ENCODE peak calls at places on chromosomes 7 and 10, in seven cellular contexts. D is endothelial cell of umbilical vein, A is lung, V is stomach, N is MM.1S, L is PC-9, J is body of pancreas. B is an unnamed sample.

GRCh38 chr7:44172803-44173424 is 16.3 kb downstream of the GCK start:
- DNase-seq in J (no peak), V (no peak), N (no peak), L (no peak), D (no peak), A (no peak), B (no peak)

GRCh38 chr10:1141701-1142100 is 85.5 kb downstream of the WDR37 start:
- DNase-seq in J (no peak), V (no peak), D (no peak), A (no peak), N (no peak), L (no peak), B (no peak)

GRCh38 chr7:94697671-94697994 is 41.7 kb upstream of the SGCE start:
- DNase-seq in N (no peak), D (no peak), V (no peak), J (no peak), A (no peak), L (no peak), B (no peak)

GRCh38 chr7:108178393-108178792 is 48.2 kb upstream of the LAMB4 start:
- DNase-seq in J (peak; percentile 89), A (no peak), V (peak; percentile 64), D (peak; percentile 23), N (no peak), L (no peak), B (peak; percentile 70)

GRCh38 chr7:92668564-92668963 is 78.4 kb upstream of the FAM133B start:
- DNase-seq in V (no peak), L (no peak), N (no peak), D (no peak), J (no peak), A (no peak), B (no peak)

GRCh38 chr7:27170936-27171635 is 3.0 kb downstream of the HOXA10 start:
- DNase-seq in A (no peak), N (no peak), D (peak; percentile 80), J (no peak), L (no peak), V (no peak), B (peak; percentile 2)

GRCh38 chr7:153902857-153903256 is 149.3 kb upstream of the DPP6 start:
- DNase-seq in D (no peak), V (no peak), A (no peak), N (no peak), J (no peak), L (no peak), B (no peak)

GRCh38 chr7:1970895-1971294 is 261.9 kb downstream of the MAD1L1 start:
- DNase-seq in D (no peak), A (no peak), J (no peak), V (no peak), N (no peak), L (no peak), B (peak; percentile 1)

GRCh38 chr10:110931769-110932381 is 12.5 kb downstream of the SHOC2 start:
- DNase-seq in N (no peak), D (no peak), A (no peak), V (no peak), J (no peak), L (no peak), B (no peak)

GRCh38 chr7:131653418-131654248 is 97.2 kb upstream of the PODXL start:
- DNase-seq in D (no peak), L (no peak), A (no peak), N (no peak), J (no peak), V (no peak), B (no peak)

GRCh38 chr10:20091698-20092097 is 275.5 kb downstream of the PLXDC2 start:
- DNase-seq in A (no peak), V (no peak), L (no peak), D (no peak), N (no peak), J (no peak), B (no peak)

GRCh38 chr10:105149371-105149871 is 508.3 kb downstream of the SORCS3 start:
- DNase-seq in L (no peak), D (no peak), N (no peak), A (no peak), V (no peak), J (no peak), B (no peak)

GRCh38 chr7:34260282-34260681 is 354.9 kb downstream of the BMPER start:
- DNase-seq in A (no peak), V (no peak), J (no peak), N (no peak), L (peak; percentile 53), D (peak; percentile 57), B (no peak)

GRCh38 chr10:44966129-44966815 is 6.7 kb downstream of the RASSF4 start:
- DNase-seq in L (no peak), N (no peak), D (no peak), A (no peak), J (no peak), V (no peak), B (no peak)

GRCh38 chr10:104337985-104338735 is at the start of gene ITPRIP:
- DNase-seq in J (peak; percentile 76), N (peak; percentile 76), V (peak; percentile 77), D (peak; percentile 93), L (no peak), A (peak; percentile 78), B (peak; percentile 32)

GRCh38 chr10:88064608-88065383 is 201.4 kb downstream of the PTEN start:
- DNase-seq in J (peak; percentile 58), D (no peak), N (peak; percentile 71), V (peak; percentile 64), L (no peak), A (peak; percentile 72), B (peak; percentile 82)

GRCh38 chr10:58266003-58266825 is 1.5 kb downstream of the IPMK start:
- DNase-seq in N (peak; percentile 53), A (no peak), V (no peak), D (peak; percentile 56), J (peak; percentile 23), L (peak; percentile 70), B (no peak)

GRCh38 chr10:103350522-103351260 is at the start of gene PCGF6:
- DNase-seq in D (peak; percentile 87), V (peak; percentile 81), A (peak; percentile 76), L (no peak), N (peak; percentile 82), J (peak; percentile 85), B (peak; percentile 92)

GRCh38 chr7:134986363-134987231 is at the start of gene AGBL3:
- DNase-seq in A (peak; percentile 95), N (peak; percentile 97), L (peak; percentile 88), V (peak; percentile 95), J (peak; percentile 97), D (peak; percentile 95), B (peak; percentile 98)

GRCh38 chr7:134991469-134992339 is 5.4 kb downstream of the AGBL3 start:
- DNase-seq in J (peak; percentile 25), L (no peak), N (peak; percentile 25), D (peak; percentile 61), A (no peak), V (no peak), B (no peak)

GRCh38 chr7:134985894-134986362 is 380 bp upstream of the AGBL3 start:
- DNase-seq in L (no peak), N (no peak), A (no peak), D (no peak), V (no peak), J (no peak), B (no peak)

GRCh38 chr7:134992626-134993179 is 6.4 kb downstream of the AGBL3 start:
- DNase-seq in L (no peak), N (peak; percentile 61), J (no peak), V (no peak), A (no peak), D (peak; percentile 76), B (no peak)

GRCh38 chr7:134988161-134988560 is 1.9 kb downstream of the AGBL3 start:
- DNase-seq in N (no peak), V (no peak), J (no peak), L (no peak), A (no peak), D (no peak), B (no peak)
- H3K4me1 ChIP-seq in N (peaks cover 35% of the 10 kb centered on the region), V (peaks cover 64% of the 10 kb centered on the region), J (peaks cover 55% of the 10 kb centered on the region), L (peaks cover 18% of the 10 kb centered on the region), A (no peaks in the 10 kb centered on the region), D (peaks cover 39% of the 10 kb centered on the region), B (no peaks in the 10 kb centered on the region)

DNA sequence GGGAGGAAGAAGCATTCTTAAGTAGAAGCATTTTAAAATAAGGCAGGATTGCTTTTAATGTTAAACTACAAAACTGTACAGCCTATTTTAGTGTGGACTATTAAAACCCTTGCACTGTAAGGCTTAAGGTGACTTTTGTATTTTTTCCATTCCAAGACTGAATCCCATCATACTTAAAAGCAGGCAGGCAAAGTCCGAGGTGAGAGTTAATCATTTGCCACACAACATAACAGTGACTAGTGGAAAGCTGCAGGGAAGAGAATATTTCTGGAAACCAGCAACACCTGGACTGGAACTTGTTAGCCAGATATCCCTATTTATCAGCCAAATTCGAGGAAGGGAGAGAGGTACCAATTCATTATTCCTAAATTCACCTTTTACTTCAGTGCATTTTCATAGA is 3.5 kb downstream of the PRR15 start:
- DNase-seq in J (no peak), V (no peak), L (no peak), D (no peak), A (no peak), N (no peak), B (no peak)
- H3K27me3 ChIP-seq in J (no peaks in the 10 kb centered on the region), V (peaks cover 62% of the 10 kb centered on the region), L (no peaks in the 10 kb centered on the region), D (no peaks in the 10 kb centered on the region), A (peaks cover 4% of the 10 kb centered on the region), N (no peaks in the 10 kb centered on the region), B (peaks cover 87% of the 10 kb centered on the region)

GRCh38 chr10:114304566-114305421 is 65.7 kb downstream of the VWA2 start:
- DNase-seq in L (no peak), A (no peak), N (peak; percentile 45), D (no peak), J (peak; percentile 69), V (peak; percentile 59), B (peak; percentile 83)
- TF ChIP-seq CTCF in L (no peak), A (peak; percentile 8), N (peak; percentile 78), D (peak; percentile 52), J (peak; percentile 28), V (peak; percentile 42), B (peak; percentile 63)

GRCh38 chr7:116632349-116632748 is 39.6 kb upstream of the MET start:
- DNase-seq in A (no peak), V (no peak), L (no peak), D (no peak), N (no peak), J (no peak), B (no peak)
- H3K4me1 ChIP-seq in A (no peaks in the 10 kb centered on the region), V (peaks cover 22% of the 10 kb centered on the region), L (no peaks in the 10 kb centered on the region), D (no peaks in the 10 kb centered on the region), N (peaks cover 27% of the 10 kb centered on the region), J (peaks cover 44% of the 10 kb centered on the region), B (no peaks in the 10 kb centered on the region)

DNA sequence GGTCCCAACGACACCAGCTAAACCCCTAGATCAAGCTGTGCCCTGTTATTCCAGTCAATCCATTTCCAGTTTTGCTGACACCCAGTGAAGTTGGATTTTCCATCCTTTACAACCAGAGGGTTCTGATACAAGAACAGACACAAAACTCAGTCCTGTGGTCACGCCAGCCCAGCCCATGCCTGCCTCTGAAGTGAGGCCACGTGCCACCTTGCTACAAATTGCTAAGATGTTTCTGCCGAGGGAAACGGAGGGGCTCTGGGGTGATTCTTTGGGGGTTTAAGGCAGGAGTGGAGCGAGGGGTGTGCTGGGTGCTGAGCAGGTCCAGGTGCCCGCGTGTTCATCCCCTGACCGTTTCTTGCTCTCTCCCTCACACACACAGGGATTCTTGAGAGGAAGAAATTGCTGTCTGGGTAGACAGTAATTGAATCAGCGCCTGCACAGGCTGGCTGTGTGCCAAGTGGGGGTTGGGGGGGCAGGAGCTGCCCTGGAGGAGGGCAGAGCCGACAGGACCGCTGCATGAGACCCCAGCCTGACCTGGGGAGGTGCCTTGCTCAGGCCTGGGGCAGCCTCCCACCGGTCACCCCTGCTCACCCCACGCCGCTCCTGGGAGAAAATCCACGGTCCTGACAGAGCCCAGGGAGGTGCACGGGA is 38.1 kb downstream of the ADAP1 start:
- DNase-seq in V (no peak), L (no peak), N (no peak), D (no peak), J (peak; percentile 32), A (no peak), B (peak; percentile 75)
- H3K27me3 ChIP-seq in V (no peaks in the 10 kb centered on the region), L (no peaks in the 10 kb centered on the region), N (peaks cover 48% of the 10 kb centered on the region), D (no peaks in the 10 kb centered on the region), J (no peaks in the 10 kb centered on the region), A (no peaks in the 10 kb centered on the region), B (no peaks in the 10 kb centered on the region)

GRCh38 chr7:20331231-20331880 is 656 bp downstream of the ITGB8 start:
- DNase-seq in D (peak; percentile 63), L (no peak), V (peak; percentile 53), A (peak; percentile 38), J (peak; percentile 67), N (peak; percentile 70), B (peak; percentile 60)
- TF ChIP-seq CTCF in D (no peak), L (no peak), V (no peak), A (no peak), J (no peak), N (no peak), B (no peak)

B was measured in BE2C.